ENCODE peak calls at places on chromosomes 16 and 17, in ten cellular contexts. A is A549, F is Peyer's patch, M is ovary, C is stomach, P is sigmoid colon, B is transverse colon, U is GM12878, E is prostate gland, X is adrenal gland. Z is an unnamed sample.

GRCh38 chr17:7478276-7479138 is 924 bp downstream of the ZBTB4 start:
- DNase-seq in A (peak; percentile 65), F (peak; percentile 76), M (peak; percentile 83), C (peak; percentile 55), P (peak; percentile 86), B (peak; percentile 62), U (no peak), E (peak; percentile 42), X (peak; percentile 70), Z (peak; percentile 67)

GRCh38 chr16:63005356-63005755 is 969.1 kb upstream of the CDH8 start:
- DNase-seq in A (no peak), F (no peak), M (no peak), C (no peak), P (no peak), B (no peak), U (no peak), E (no peak), X (no peak), Z (peak; percentile 6)

GRCh38 chr16:56005958-56006357 is 130.8 kb upstream of the CES5A start:
- DNase-seq in A (no peak), F (no peak), M (no peak), C (no peak), P (no peak), B (no peak), U (no peak), E (no peak), X (no peak), Z (no peak)

GRCh38 chr17:62921837-62922236 is 44.2 kb upstream of the TANC2 start:
- DNase-seq in A (no peak), F (no peak), M (no peak), C (no peak), P (no peak), B (no peak), U (no peak), E (no peak), X (no peak), Z (no peak)

GRCh38 chr17:81403040-81403467 is 7.8 kb downstream of the BAHCC1 start:
- DNase-seq in A (no peak), F (no peak), M (no peak), C (no peak), P (no peak), B (no peak), U (no peak), E (no peak), X (no peak), Z (no peak)

GRCh38 chr17:57021226-57021940 is 43.5 kb downstream of the SCPEP1 start:
- DNase-seq in A (peak; percentile 30), F (no peak), M (no peak), C (peak; percentile 90), P (no peak), B (peak; percentile 65), U (no peak), E (peak; percentile 94), X (no peak), Z (peak; percentile 90)

GRCh38 chr16:49580751-49581303 is 207.2 kb downstream of the C16orf78 start:
- DNase-seq in A (no peak), F (no peak), M (no peak), C (no peak), P (no peak), B (no peak), U (no peak), E (no peak), X (no peak), Z (no peak)

GRCh38 chr17:74702132-74702876 is 10.4 kb downstream of the CD300LF start:
- DNase-seq in A (no peak), F (no peak), M (no peak), C (no peak), P (no peak), B (no peak), U (no peak), E (no peak), X (no peak), Z (no peak)

DNA sequence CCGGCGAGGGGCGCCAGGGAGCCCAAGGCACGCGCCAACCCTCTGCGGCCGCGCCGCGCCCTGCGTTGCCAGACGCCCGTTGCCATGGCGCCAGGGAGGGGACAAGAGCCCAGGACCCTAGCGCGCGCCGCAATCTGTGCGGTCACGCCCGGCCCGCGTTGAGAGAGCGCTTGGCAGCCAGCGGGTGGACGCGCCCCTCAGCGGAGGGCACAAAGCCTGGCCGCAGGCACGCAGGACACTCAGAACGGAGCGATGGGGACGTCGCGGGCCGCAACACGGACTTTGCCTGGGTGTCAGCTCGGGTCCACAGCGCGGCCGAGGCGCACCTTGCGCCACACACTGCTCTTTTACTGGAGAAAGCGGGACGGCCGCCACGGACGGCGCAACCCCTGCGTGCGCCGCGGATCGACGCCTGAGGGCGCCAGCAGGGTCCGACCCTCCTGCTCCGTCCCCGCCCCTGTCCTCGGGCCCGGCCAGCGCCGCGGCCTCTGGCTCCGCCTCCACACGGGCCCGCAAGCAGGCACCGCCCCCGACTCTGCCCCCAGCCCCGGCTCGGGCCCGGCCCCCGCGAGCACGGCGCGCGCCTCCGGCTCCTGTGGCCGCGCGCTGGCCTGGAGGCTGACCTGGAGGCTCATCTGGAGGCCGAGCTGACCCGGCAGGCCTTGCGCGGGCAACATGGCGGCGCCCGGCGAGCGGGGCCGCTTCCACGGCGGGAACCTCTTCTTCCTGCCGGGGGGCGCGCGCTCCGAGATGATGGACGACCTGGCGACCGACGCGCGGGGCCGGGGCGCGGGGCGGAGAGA is at the start of gene GFER:
- DNase-seq in A (peak; percentile 94), F (peak; percentile 96), M (peak; percentile 89), C (peak; percentile 91), P (peak; percentile 94), B (peak; percentile 92), U (peak; percentile 43), E (peak; percentile 75), X (peak; percentile 91), Z (peak; percentile 92)
- TF ChIP-seq POLR2A in A (peak; percentile 85), F (peak; percentile 51), M (peak; percentile 24), C (no peak), P (no peak), B (peak; percentile 71), U (peak; percentile 87), E (no peak), X (peak; percentile 54), Z (peak; percentile 59)

DNA sequence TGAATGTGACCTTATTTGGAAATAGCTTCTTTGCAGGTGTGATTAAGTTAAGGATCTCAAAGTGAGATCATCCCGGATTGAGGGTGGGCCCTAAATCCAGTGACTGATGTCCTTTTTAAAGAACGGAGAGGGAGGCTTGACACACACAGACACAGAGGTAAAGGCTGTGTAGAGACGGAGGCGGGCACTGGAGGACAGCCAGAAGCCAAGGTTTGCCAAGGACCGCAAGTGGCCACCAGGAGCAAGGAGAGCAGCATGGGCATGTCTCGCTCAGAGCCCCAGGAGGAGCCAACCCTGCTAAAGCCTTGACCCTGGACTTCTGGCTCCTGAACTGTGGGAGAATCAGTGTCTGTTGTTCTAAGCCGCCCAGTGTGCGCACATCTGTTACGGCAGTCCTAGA is 15.4 kb downstream of the CNGB1 start:
- DNase-seq in A (peak; percentile 40), F (no peak), M (peak; percentile 49), C (peak; percentile 82), P (no peak), B (no peak), U (no peak), E (peak; percentile 45), X (peak; percentile 81), Z (peak; percentile 89)
- TF ChIP-seq CTCF in A (no peak), F (no peak), M (no peak), C (peak; percentile 24), P (no peak), B (no peak), U (no peak), E (no peak), X (peak; percentile 35), Z (peak; percentile 51)

GRCh38 chr17:17051380-17051779 is 9.1 kb downstream of the MPRIP start:
- DNase-seq in A (no peak), F (no peak), M (peak; percentile 31), C (peak; percentile 14), P (no peak), B (no peak), U (no peak), E (no peak), X (no peak), Z (no peak)

GRCh38 chr17:17044846-17045561 is 2.7 kb downstream of the MPRIP start:
- DNase-seq in A (no peak), F (peak; percentile 51), M (peak; percentile 39), C (peak; percentile 26), P (peak; percentile 74), B (no peak), U (peak; percentile 35), E (no peak), X (peak; percentile 35), Z (peak; percentile 12)

GRCh38 chr17:17050346-17051345 is 8.4 kb downstream of the MPRIP start:
- DNase-seq in A (no peak), F (no peak), M (peak; percentile 20), C (peak; percentile 19), P (peak; percentile 51), B (no peak), U (no peak), E (no peak), X (peak; percentile 12), Z (peak; percentile 8)

GRCh38 chr17:17051791-17052461 is 9.7 kb downstream of the MPRIP start:
- DNase-seq in A (no peak), F (peak; percentile 74), M (peak; percentile 60), C (peak; percentile 43), P (peak; percentile 48), B (peak; percentile 57), U (no peak), E (no peak), X (peak; percentile 80), Z (peak; percentile 36)

DNA sequence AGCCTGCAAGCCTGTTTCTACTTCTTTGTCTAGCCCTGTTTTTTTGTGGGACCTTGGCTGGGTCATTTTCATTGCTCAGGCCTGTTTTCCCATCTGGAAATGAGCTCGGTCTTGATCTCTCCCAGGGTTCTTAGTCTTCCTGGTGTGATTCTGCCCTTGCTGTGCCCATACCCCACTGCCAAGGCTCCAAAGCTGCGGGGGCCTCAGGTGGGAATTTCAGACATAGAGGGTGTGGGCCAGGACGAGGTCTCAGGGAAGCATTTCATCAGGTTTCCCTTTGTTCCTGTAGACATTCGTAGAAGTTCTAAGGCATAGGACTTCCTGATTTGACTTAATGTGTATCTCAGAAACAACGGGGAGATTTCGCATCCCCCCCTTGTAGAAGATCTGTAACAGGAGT is 5.8 kb downstream of the MPRIP start:
- DNase-seq in A (no peak), F (no peak), M (peak; percentile 18), C (peak; percentile 11), P (peak; percentile 39), B (no peak), U (no peak), E (no peak), X (no peak), Z (no peak)
- H3K4me1 ChIP-seq in A (peaks cover 63% of the 10 kb centered on the region), F (peaks cover 25% of the 10 kb centered on the region), M (peaks cover 32% of the 10 kb centered on the region), C (peaks cover 79% of the 10 kb centered on the region), P (no peaks in the 10 kb centered on the region), B (peaks cover 75% of the 10 kb centered on the region), U (peaks cover 32% of the 10 kb centered on the region), E (no peaks in the 10 kb centered on the region), X (peaks cover 52% of the 10 kb centered on the region), Z (peaks cover 87% of the 10 kb centered on the region)

GRCh38 chr16:85615852-85616607 is 2.9 kb downstream of the GSE1 start:
- DNase-seq in A (peak; percentile 84), F (peak; percentile 78), M (peak; percentile 84), C (peak; percentile 79), P (peak; percentile 91), B (peak; percentile 83), U (peak; percentile 47), E (no peak), X (peak; percentile 81), Z (peak; percentile 75)

GRCh38 chr16:85615014-85615851 is 2.1 kb downstream of the GSE1 start:
- DNase-seq in A (peak; percentile 43), F (peak; percentile 96), M (peak; percentile 58), C (peak; percentile 91), P (no peak), B (peak; percentile 92), U (no peak), E (peak; percentile 80), X (peak; percentile 52), Z (peak; percentile 90)

GRCh38 chr16:85618509-85618908 is 5.4 kb downstream of the GSE1 start:
- DNase-seq in A (no peak), F (no peak), M (no peak), C (no peak), P (no peak), B (no peak), U (no peak), E (no peak), X (no peak), Z (no peak)

GRCh38 chr16:85617948-85618347 is 4.8 kb downstream of the GSE1 start:
- DNase-seq in A (no peak), F (no peak), M (no peak), C (peak; percentile 76), P (no peak), B (no peak), U (no peak), E (no peak), X (no peak), Z (peak; percentile 66)

DNA sequence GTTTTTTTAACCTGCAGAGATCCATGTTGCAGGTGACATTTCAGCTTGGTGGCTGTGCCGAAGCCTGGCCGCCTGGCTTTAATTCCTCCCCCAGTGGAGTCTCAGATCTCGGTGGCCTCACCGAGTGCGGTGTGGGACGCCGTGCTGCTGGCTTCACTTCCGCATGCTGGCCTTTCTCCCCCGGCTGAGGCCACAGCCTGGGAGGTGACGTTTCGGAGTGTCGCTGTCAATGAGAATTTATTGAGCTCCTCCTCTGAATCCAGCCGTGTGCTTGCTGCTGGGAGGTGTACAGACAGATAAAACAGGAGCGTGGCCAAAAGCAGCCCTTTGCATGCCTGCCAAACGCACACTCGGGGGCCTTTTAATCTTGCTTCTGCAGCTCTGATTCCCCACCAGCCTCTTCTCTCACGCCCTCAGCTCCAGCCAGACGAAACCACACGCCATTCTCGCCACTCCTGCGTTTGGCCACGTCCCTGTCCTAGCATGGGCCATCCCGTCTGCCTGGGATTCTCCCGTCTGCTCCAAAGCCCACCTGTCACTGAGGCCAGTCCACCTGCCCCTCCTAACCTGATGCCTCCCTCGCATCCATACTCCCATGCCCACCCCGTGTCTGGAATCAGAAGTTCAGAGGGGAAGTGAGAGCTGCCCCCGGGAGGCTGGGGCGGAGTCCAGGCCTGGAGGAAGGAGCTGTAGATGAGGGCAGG is 3.6 kb downstream of the GSE1 start:
- DNase-seq in A (no peak), F (peak; percentile 65), M (peak; percentile 59), C (peak; percentile 68), P (no peak), B (peak; percentile 63), U (peak; percentile 51), E (peak; percentile 65), X (peak; percentile 91), Z (peak; percentile 72)
- TF ChIP-seq POLR2A in A (no peak), F (no peak), M (no peak), C (no peak), P (no peak), B (no peak), U (peak; percentile 11), E (peak; percentile 40), X (peak; percentile 89), Z (peak; percentile 43)